ENCODE peak calls at places on chromosomes 13 and 19, in seven cellular contexts. One of them, this sample, is unnamed.

GRCh38 chr13:78960881-78961280 is 301.9 kb upstream of the OBI1 start:
- DNase-seq in fibroblast of pulmonary artery: no peak
- DNase-seq in posterior cingulate gyrus: no peak
- DNase-seq in activated gamma-delta T cell treated with anti-CD3 and anti-CD28 coated beads, Interleukin-2, amount 50 U/mL, for 16 hours: no peak
- DNase-seq in heart right ventricle: no peak
- DNase-seq in PC-3: no peak
- DNase-seq in H7: no peak
- DNase-seq in this sample: no peak

GRCh38 chr13:64371045-64371444 is 2859.1 kb downstream of the PCDH9 start:
- DNase-seq in heart right ventricle: no peak
- DNase-seq in posterior cingulate gyrus: no peak
- DNase-seq in H7: no peak
- DNase-seq in fibroblast of pulmonary artery: no peak
- DNase-seq in activated gamma-delta T cell treated with anti-CD3 and anti-CD28 coated beads, Interleukin-2, amount 50 U/mL, for 16 hours: no peak
- DNase-seq in PC-3: peak; percentile 84
- DNase-seq in this sample: no peak

GRCh38 chr13:31012285-31013024 is 80.0 kb downstream of the TEX26 start:
- DNase-seq in fibroblast of pulmonary artery: peak; percentile 58
- DNase-seq in posterior cingulate gyrus: no peak
- DNase-seq in heart right ventricle: no peak
- DNase-seq in PC-3: peak; percentile 19
- DNase-seq in activated gamma-delta T cell treated with anti-CD3 and anti-CD28 coated beads, Interleukin-2, amount 50 U/mL, for 16 hours: no peak
- DNase-seq in H7: peak; percentile 57
- DNase-seq in this sample: no peak

GRCh38 chr19:13169769-13170168 is 19.6 kb downstream of the IER2 start:
- DNase-seq in activated gamma-delta T cell treated with anti-CD3 and anti-CD28 coated beads, Interleukin-2, amount 50 U/mL, for 16 hours: no peak
- DNase-seq in H7: no peak
- DNase-seq in posterior cingulate gyrus: no peak
- DNase-seq in heart right ventricle: no peak
- DNase-seq in PC-3: peak; percentile 99
- DNase-seq in fibroblast of pulmonary artery: no peak
- DNase-seq in this sample: peak; percentile 86

GRCh38 chr13:112772929-112773328 is 83.1 kb downstream of the ATP11A start:
- DNase-seq in PC-3: no peak
- DNase-seq in H7: peak; percentile 57
- DNase-seq in posterior cingulate gyrus: no peak
- DNase-seq in heart right ventricle: no peak
- DNase-seq in activated gamma-delta T cell treated with anti-CD3 and anti-CD28 coated beads, Interleukin-2, amount 50 U/mL, for 16 hours: no peak
- DNase-seq in fibroblast of pulmonary artery: no peak
- DNase-seq in this sample: no peak

GRCh38 chr13:41416276-41416675 is 41.1 kb upstream of the RGCC start:
- DNase-seq in fibroblast of pulmonary artery: peak; percentile 8
- DNase-seq in heart right ventricle: no peak
- DNase-seq in H7: no peak
- DNase-seq in posterior cingulate gyrus: no peak
- DNase-seq in PC-3: no peak
- DNase-seq in activated gamma-delta T cell treated with anti-CD3 and anti-CD28 coated beads, Interleukin-2, amount 50 U/mL, for 16 hours: no peak
- DNase-seq in this sample: no peak

GRCh38 chr13:27791146-27791900 is 960 bp upstream of the GSX1 start:
- DNase-seq in H7: peak; percentile 58
- DNase-seq in fibroblast of pulmonary artery: no peak
- DNase-seq in heart right ventricle: no peak
- DNase-seq in activated gamma-delta T cell treated with anti-CD3 and anti-CD28 coated beads, Interleukin-2, amount 50 U/mL, for 16 hours: no peak
- DNase-seq in posterior cingulate gyrus: no peak
- DNase-seq in PC-3: no peak
- DNase-seq in this sample: peak; percentile 9

GRCh38 chr19:1446713-1447564 is 3.0 kb upstream of the APC2 start:
- DNase-seq in PC-3: no peak
- DNase-seq in activated gamma-delta T cell treated with anti-CD3 and anti-CD28 coated beads, Interleukin-2, amount 50 U/mL, for 16 hours: no peak
- DNase-seq in heart right ventricle: no peak
- DNase-seq in H7: peak; percentile 90
- DNase-seq in fibroblast of pulmonary artery: no peak
- DNase-seq in posterior cingulate gyrus: no peak
- DNase-seq in this sample: no peak

GRCh38 chr19:32018014-32018413 is 327.4 kb upstream of the ZNF507 start:
- DNase-seq in activated gamma-delta T cell treated with anti-CD3 and anti-CD28 coated beads, Interleukin-2, amount 50 U/mL, for 16 hours: no peak
- DNase-seq in heart right ventricle: no peak
- DNase-seq in posterior cingulate gyrus: no peak
- DNase-seq in fibroblast of pulmonary artery: no peak
- DNase-seq in H7: no peak
- DNase-seq in PC-3: no peak
- DNase-seq in this sample: no peak

GRCh38 chr19:53002479-53002878 is 11.2 kb upstream of the ERVV-1 start:
- DNase-seq in activated gamma-delta T cell treated with anti-CD3 and anti-CD28 coated beads, Interleukin-2, amount 50 U/mL, for 16 hours: no peak
- DNase-seq in PC-3: no peak
- DNase-seq in fibroblast of pulmonary artery: no peak
- DNase-seq in H7: no peak
- DNase-seq in posterior cingulate gyrus: no peak
- DNase-seq in heart right ventricle: no peak
- DNase-seq in this sample: no peak

GRCh38 chr19:29967623-29968022 is 25.6 kb downstream of the URI1 start:
- DNase-seq in posterior cingulate gyrus: no peak
- DNase-seq in fibroblast of pulmonary artery: peak; percentile 57
- DNase-seq in PC-3: no peak
- DNase-seq in H7: no peak
- DNase-seq in activated gamma-delta T cell treated with anti-CD3 and anti-CD28 coated beads, Interleukin-2, amount 50 U/mL, for 16 hours: no peak
- DNase-seq in heart right ventricle: no peak
- DNase-seq in this sample: no peak

GRCh38 chr19:51375504-51376221 is 3.2 kb upstream of the NKG7 start:
- DNase-seq in PC-3: no peak
- DNase-seq in activated gamma-delta T cell treated with anti-CD3 and anti-CD28 coated beads, Interleukin-2, amount 50 U/mL, for 16 hours: no peak
- DNase-seq in heart right ventricle: no peak
- DNase-seq in posterior cingulate gyrus: no peak
- DNase-seq in fibroblast of pulmonary artery: no peak
- DNase-seq in H7: no peak
- DNase-seq in this sample: no peak

GRCh38 chr19:49513746-49514118 is 1.3 kb downstream of the FCGRT start:
- DNase-seq in H7: peak; percentile 68
- DNase-seq in activated gamma-delta T cell treated with anti-CD3 and anti-CD28 coated beads, Interleukin-2, amount 50 U/mL, for 16 hours: no peak
- DNase-seq in heart right ventricle: no peak
- DNase-seq in PC-3: no peak
- DNase-seq in posterior cingulate gyrus: no peak
- DNase-seq in fibroblast of pulmonary artery: no peak
- DNase-seq in this sample: no peak

GRCh38 chr19:45901432-45901903 is 945 bp downstream of the MYPOP start:
- DNase-seq in posterior cingulate gyrus: peak; percentile 27
- DNase-seq in H7: peak; percentile 81
- DNase-seq in fibroblast of pulmonary artery: peak; percentile 59
- DNase-seq in activated gamma-delta T cell treated with anti-CD3 and anti-CD28 coated beads, Interleukin-2, amount 50 U/mL, for 16 hours: no peak
- DNase-seq in PC-3: no peak
- DNase-seq in heart right ventricle: peak; percentile 57
- DNase-seq in this sample: no peak

GRCh38 chr19:5903502-5904301 is at the start of gene NDUFA11:
- DNase-seq in posterior cingulate gyrus: peak; percentile 93
- DNase-seq in heart right ventricle: peak; percentile 97
- DNase-seq in H7: peak; percentile 98
- DNase-seq in fibroblast of pulmonary artery: peak; percentile 96
- DNase-seq in PC-3: peak; percentile 96
- DNase-seq in activated gamma-delta T cell treated with anti-CD3 and anti-CD28 coated beads, Interleukin-2, amount 50 U/mL, for 16 hours: peak; percentile 95
- DNase-seq in this sample: peak; percentile 94

GRCh38 chr13:98664510-98664909 is 87.6 kb upstream of the STK24 start:
- DNase-seq in activated gamma-delta T cell treated with anti-CD3 and anti-CD28 coated beads, Interleukin-2, amount 50 U/mL, for 16 hours: no peak
- DNase-seq in heart right ventricle: no peak
- DNase-seq in posterior cingulate gyrus: no peak
- DNase-seq in PC-3: no peak
- DNase-seq in fibroblast of pulmonary artery: no peak
- DNase-seq in H7: no peak
- DNase-seq in this sample: no peak